ENCODE peak calls at places on chromosome 6, in five cellular contexts. H is brain microvascular endothelial cell, U is pancreas, B is dorsolateral prefrontal cortex, K is ovary. X is an unnamed sample.

GRCh38 chr6:1082040-1082935 is 229.6 kb upstream of the FOXQ1 start:
- DNase-seq in H (peak), U (no peak), B (no peak), K (no peak), X (peak)

GRCh38 chr6:151289399-151290007 is 49.7 kb downstream of the AKAP12 start:
- DNase-seq in H (no peak), U (no peak), B (no peak), K (no peak), X (no peak)

GRCh38 chr6:5995705-5996686 is 10.7 kb downstream of the NRN1 start:
- DNase-seq in H (peak), U (no peak), B (peak), K (peak), X (peak)

GRCh38 chr6:7469696-7470095 is 71.8 kb upstream of the DSP start:
- DNase-seq in H (no peak), U (no peak), B (no peak), K (no peak), X (no peak)

GRCh38 chr6:105192707-105193465 is 13.1 kb upstream of the POPDC3 start:
- DNase-seq in H (no peak), U (no peak), B (no peak), K (no peak), X (peak)

GRCh38 chr6:145017516-145017915 is 717.8 kb downstream of the EPM2A start:
- DNase-seq in H (no peak), U (no peak), B (no peak), K (no peak), X (peak)

GRCh38 chr6:75128881-75129570 is 76.8 kb downstream of the COL12A1 start:
- DNase-seq in H (no peak), U (no peak), B (no peak), K (no peak), X (peak)

GRCh38 chr6:28449056-28449455 is 5.8 kb upstream of the ZSCAN23 start:
- DNase-seq in H (no peak), U (no peak), B (no peak), K (no peak), X (no peak)

GRCh38 chr6:101018157-101018556 is 137.0 kb upstream of the ASCC3 start:
- DNase-seq in H (no peak), U (no peak), B (no peak), K (no peak), X (no peak)

GRCh38 chr6:48765352-48765961 is 654.5 kb upstream of the PTCHD4 start:
- DNase-seq in H (peak), U (no peak), B (peak), K (no peak), X (peak)

GRCh38 chr6:1868561-1869261 is 259.0 kb downstream of the FOXC1 start:
- DNase-seq in H (no peak), U (no peak), B (no peak), K (no peak), X (no peak)

GRCh38 chr6:93416575-93417420 is 2.6 kb downstream of the EPHA7 start:
- DNase-seq in H (no peak), U (no peak), B (peak), K (peak), X (peak)

GRCh38 chr6:10837009-10837691 is 1.2 kb downstream of the MAK start:
- DNase-seq in H (peak), U (peak), B (no peak), K (no peak), X (peak)

GRCh38 chr6:46484081-46484820 is 7.0 kb downstream of the RCAN2 start:
- DNase-seq in H (no peak), U (no peak), B (no peak), K (no peak), X (no peak)

GRCh38 chr6:4774715-4775590 is 1.3 kb upstream of the CDYL start:
- DNase-seq in H (peak), U (peak), B (no peak), K (no peak), X (peak)

GRCh38 chr6:166830891-166831363 is 125.4 kb downstream of the RNASET2 start:
- DNase-seq in H (no peak), U (no peak), B (no peak), K (no peak), X (no peak)

GRCh38 chr6:37614059-37614940 is 83.4 kb downstream of the MDGA1 start:
- DNase-seq in H (no peak), U (no peak), B (no peak), K (no peak), X (no peak)

GRCh38 chr6:111872521-111873177 is 603 bp downstream of the FYN start:
- DNase-seq in H (peak), U (no peak), B (no peak), K (peak), X (peak)

GRCh38 chr6:28635547-28636158 is 110.0 kb downstream of the GPX5 start:
- DNase-seq in H (no peak), U (no peak), B (peak), K (no peak), X (no peak)

GRCh38 chr6:10268111-10268510 is 146.8 kb downstream of the TFAP2A start:
- DNase-seq in H (no peak), U (no peak), B (no peak), K (no peak), X (no peak)

GRCh38 chr6:17907467-17908229 is 79.8 kb downstream of the KIF13A start:
- DNase-seq in H (peak), U (no peak), B (peak), K (peak), X (peak)

GRCh38 chr6:150273457-150274309 is 95.1 kb upstream of the IYD start:
- DNase-seq in H (no peak), U (no peak), B (no peak), K (no peak), X (no peak)

GRCh38 chr6:7139835-7140470 is 32.2 kb downstream of the RREB1 start:
- DNase-seq in H (no peak), U (no peak), B (no peak), K (no peak), X (no peak)

GRCh38 chr6:43628392-43629103 is 516 bp downstream of the GTPBP2 start:
- DNase-seq in H (peak), U (peak), B (no peak), K (peak), X (peak)

GRCh38 chr6:13762648-13763441 is 51.2 kb upstream of the RANBP9 start:
- DNase-seq in H (peak), U (no peak), B (peak), K (no peak), X (peak)

GRCh38 chr6:20582586-20583446 is 48.6 kb downstream of the CDKAL1 start:
- DNase-seq in H (no peak), U (no peak), B (no peak), K (no peak), X (no peak)

GRCh38 chr6:97978855-97979271 is 695.8 kb upstream of the MMS22L start:
- DNase-seq in H (no peak), U (no peak), B (no peak), K (no peak), X (no peak)

GRCh38 chr6:125787791-125788190 is 3.0 kb upstream of the NCOA7 start:
- DNase-seq in H (no peak), U (no peak), B (no peak), K (no peak), X (no peak)
- TF ChIP-seq CTCF in H (peak), U (no peak), B (peak), K (peak), X (peak)

GRCh38 chr6:132000296-132000695 is 49.1 kb upstream of the CCN2 start:
- DNase-seq in H (no peak), U (no peak), B (no peak), K (no peak), X (no peak)

GRCh38 chr6:132007474-132008190 is 56.5 kb upstream of the CCN2 start:
- DNase-seq in H (peak), U (no peak), B (no peak), K (no peak), X (peak)

GRCh38 chr6:132005177-132005576 is 54.0 kb upstream of the CCN2 start:
- DNase-seq in H (no peak), U (no peak), B (no peak), K (no peak), X (no peak)

GRCh38 chr6:132004668-132005067 is 53.5 kb upstream of the CCN2 start:
- DNase-seq in H (no peak), U (no peak), B (no peak), K (no peak), X (no peak)

GRCh38 chr6:132003516-132004178 is 52.5 kb upstream of the CCN2 start:
- DNase-seq in H (no peak), U (no peak), B (no peak), K (no peak), X (no peak)
- H3K4me3 ChIP-seq in H (no peak), U (no peak), B (no peak), K (no peak), X (no peak)

DNA sequence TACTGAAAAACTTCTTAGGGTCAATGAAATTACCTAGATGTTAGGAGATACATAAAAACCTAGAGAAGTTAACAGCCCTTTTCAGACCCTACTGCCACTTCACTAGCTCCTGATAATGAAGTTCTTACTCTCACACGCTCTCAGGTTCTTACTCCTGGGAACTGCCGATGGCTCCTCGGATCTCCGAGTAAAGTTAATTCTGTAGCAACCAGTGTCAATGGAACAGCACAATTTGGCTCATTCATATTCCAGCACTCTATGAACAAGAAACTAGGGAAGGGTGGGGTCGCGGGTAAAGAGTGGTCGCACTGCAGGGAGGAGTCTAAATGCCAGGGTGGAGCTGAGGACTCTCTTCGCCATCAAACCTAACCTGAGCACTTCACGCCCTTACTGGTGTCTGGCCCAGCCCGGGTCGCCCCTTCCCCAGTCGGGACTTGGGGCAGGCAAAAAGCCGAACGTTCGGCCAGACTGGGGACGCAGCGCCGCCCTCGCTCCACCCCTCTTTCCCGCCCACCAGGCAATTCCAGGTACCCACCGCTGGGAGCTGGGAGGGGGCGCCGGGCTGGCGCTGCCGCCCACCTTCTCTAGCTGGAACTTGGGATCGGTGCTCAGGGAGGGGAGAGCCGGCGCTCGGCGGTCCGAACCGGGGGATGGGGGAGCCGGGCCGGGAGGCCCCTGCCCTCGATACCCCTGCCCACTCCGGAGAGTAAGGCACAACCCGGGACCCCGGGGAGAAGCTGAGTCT is 744 bp downstream of the RAB23 start:
- DNase-seq in H (peak), U (peak), B (no peak), K (peak), X (peak)
- TF ChIP-seq CTCF in H (peak), U (no peak), B (no peak), K (peak), X (peak)

GRCh38 chr6:82362144-82362543 is 1.5 kb upstream of the TPBG start:
- DNase-seq in H (no peak), U (no peak), B (no peak), K (no peak), X (no peak)

GRCh38 chr6:82363368-82364086 is at the start of gene TPBG:
- DNase-seq in H (peak), U (peak), B (no peak), K (peak), X (peak)

GRCh38 chr6:82364087-82365010 is 732 bp downstream of the TPBG start:
- DNase-seq in H (peak), U (peak), B (no peak), K (peak), X (peak)

GRCh38 chr6:82361631-82362030 is 2.0 kb upstream of the TPBG start:
- DNase-seq in H (no peak), U (no peak), B (no peak), K (no peak), X (no peak)

DNA sequence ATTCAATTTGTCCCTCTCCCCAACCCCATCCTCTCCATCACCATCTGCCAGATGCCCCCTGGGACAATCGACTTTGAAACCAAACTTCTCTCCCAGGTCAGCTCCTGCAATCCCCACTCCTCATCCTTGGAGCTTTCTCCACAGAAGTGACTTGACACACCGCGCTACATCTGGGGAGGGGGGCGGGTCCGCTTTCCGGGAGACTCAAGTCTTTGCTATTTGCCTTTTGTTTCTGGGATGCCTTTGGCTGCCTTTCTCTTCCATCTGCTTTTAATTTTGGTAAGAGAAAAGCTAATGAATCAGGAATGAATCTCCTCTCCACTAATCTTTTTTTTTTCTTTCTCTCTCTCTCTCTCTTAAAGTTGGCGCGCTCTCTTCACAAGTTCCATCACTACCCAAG is 749 bp upstream of the TPBG start:
- DNase-seq in H (peak), U (no peak), B (no peak), K (no peak), X (peak)
- H3K4me3 ChIP-seq in H (peak), U (peak), B (peak), K (peak), X (peak)

DNA sequence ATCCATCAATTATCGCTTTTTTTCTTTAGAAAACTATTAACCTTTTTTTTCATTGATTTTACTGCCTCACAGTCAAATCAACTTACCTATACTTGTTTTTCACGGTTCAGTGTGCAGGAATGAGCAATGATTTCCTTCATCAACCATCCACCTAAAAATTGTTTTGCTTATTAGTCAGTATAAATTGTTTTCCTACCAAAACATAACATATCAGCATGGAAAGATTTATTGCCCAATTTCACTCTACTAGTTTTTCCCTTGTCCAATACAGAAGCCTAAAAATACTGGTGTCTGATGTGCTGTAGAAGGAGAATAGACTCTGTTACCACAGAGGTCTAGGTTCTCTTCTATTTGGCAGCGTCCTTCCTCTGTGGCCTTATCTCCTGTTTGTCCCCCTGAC is 558.2 kb upstream of the CITED2 start:
- DNase-seq in H (no peak), U (no peak), B (no peak), K (no peak), X (no peak)
- TF ChIP-seq CTCF in H (no peak), U (no peak), B (no peak), K (no peak), X (no peak)

GRCh38 chr6:26375270-26375669 is 7.6 kb upstream of the BTN2A2 start:
- DNase-seq in H (no peak), U (no peak), B (no peak), K (no peak), X (no peak)
- H3K4me3 ChIP-seq in H (no peak), U (no peak), B (no peak), K (no peak), X (no peak)

GRCh38 chr6:3001146-3001772 is 1.6 kb downstream of the NQO2 start:
- DNase-seq in H (no peak), U (no peak), B (no peak), K (no peak), X (no peak)

GRCh38 chr6:3005077-3005476 is 5.4 kb downstream of the NQO2 start:
- DNase-seq in H (no peak), U (no peak), B (no peak), K (no peak), X (no peak)

GRCh38 chr6:3001773-3002293 is 2.1 kb downstream of the NQO2 start:
- DNase-seq in H (peak), U (no peak), B (no peak), K (no peak), X (peak)

GRCh38 chr6:2999005-2999620 is 581 bp upstream of the NQO2 start:
- DNase-seq in H (peak), U (no peak), B (no peak), K (no peak), X (peak)

DNA sequence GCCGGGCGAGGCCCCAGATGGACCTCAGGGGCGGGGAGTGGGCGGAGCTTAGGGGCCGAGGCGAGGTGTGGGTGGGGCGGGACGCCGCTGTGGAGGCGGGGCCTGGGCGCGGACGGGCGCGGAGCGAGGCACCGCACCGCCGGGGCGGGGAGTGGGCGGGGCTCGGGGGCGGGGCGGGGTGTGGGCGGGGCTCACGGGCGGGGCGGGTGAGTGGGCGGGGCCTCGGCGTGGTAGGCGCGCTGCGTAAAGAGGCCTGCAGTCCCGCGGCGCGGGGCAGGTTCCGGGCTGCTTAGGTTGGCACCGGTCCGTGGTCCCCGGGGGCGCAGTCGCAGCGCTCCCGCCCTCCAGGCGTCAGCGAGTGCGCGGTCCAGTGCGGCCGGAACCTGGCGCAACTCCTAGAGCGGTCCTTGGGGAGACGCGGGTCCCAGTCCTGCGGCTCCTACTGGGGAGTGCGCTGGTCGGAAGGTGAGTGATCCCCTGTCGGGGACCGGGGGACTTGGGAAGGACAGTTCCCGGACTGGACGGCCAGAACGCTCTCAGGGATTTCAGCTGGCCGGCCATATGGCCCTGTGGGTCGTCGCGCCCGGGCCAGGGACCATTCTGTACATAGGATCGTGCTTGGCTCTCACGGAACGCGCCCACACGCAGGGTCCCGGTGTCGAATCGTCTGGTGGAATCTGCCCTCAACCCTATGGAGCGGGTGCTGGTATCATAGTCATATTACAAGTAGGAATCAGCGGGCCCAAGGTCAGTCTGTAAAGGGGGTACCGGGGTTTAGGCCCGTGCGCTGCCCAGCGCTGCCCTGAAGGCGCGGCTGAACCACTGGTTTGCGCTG is at the start of gene NQO2:
- DNase-seq in H (peak), U (peak), B (peak), K (peak), X (peak)
- TF ChIP-seq CTCF in H (no peak), U (no peak), B (no peak), K (peak), X (no peak)

GRCh38 chr6:113630738-113631535 is 226.2 kb upstream of the MARCKS start:
- DNase-seq in H (peak), U (no peak), B (no peak), K (no peak), X (peak)
- H3K4me3 ChIP-seq in H (no peak), U (no peak), B (no peak), K (no peak), X (no peak)

GRCh38 chr6:91340998-91341397 is 754.1 kb upstream of the MAP3K7 start:
- DNase-seq in H (no peak), U (no peak), B (no peak), K (no peak), X (no peak)

GRCh38 chr6:91341473-91341872 is 754.6 kb upstream of the MAP3K7 start:
- DNase-seq in H (no peak), U (no peak), B (no peak), K (no peak), X (no peak)

GRCh38 chr6:91337967-91338366 is 751.1 kb upstream of the MAP3K7 start:
- DNase-seq in H (no peak), U (no peak), B (no peak), K (no peak), X (no peak)
- TF ChIP-seq CTCF in H (peak), U (no peak), B (no peak), K (no peak), X (peak)

GRCh38 chr6:27158316-27158643 is 89.2 kb upstream of the PRSS16 start:
- DNase-seq in H (no peak), U (no peak), B (no peak), K (no peak), X (no peak)
- H3K4me3 ChIP-seq in H (no peak), U (peak), B (peak), K (no peak), X (no peak)